ENCODE peak calls at places on chromosomes 3 and 15, in five cellular contexts. H is astrocyte; O is RWPE1; E is CD4-positive, alpha-beta T cell; C is right atrium auricular region. A is an unnamed sample.

GRCh38 chr3:138197058-138197457 is 10.0 kb downstream of the ARMC8 start:
- DNase-seq in H (peak; percentile 17), O (peak; percentile 13), E (no peak), C (no peak), A (no peak)

GRCh38 chr3:138593488-138594149 is 441 bp downstream of the CEP70 start:
- DNase-seq in H (no peak), O (peak; percentile 39), E (no peak), C (no peak), A (no peak)

GRCh38 chr3:134078169-134078821 is 48.6 kb upstream of the SLCO2A1 start:
- DNase-seq in H (no peak), O (no peak), E (no peak), C (no peak), A (no peak)

GRCh38 chr15:74422723-74423442 is 10.9 kb downstream of the SEMA7A start:
- DNase-seq in H (peak; percentile 61), O (peak; percentile 92), E (no peak), C (no peak), A (peak; percentile 65)

GRCh38 chr3:185693985-185694675 is 108.0 kb downstream of the SENP2 start:
- DNase-seq in H (peak; percentile 40), O (no peak), E (no peak), C (no peak), A (no peak)

GRCh38 chr3:159766563-159767185 is 222.0 kb upstream of the IL12A start:
- DNase-seq in H (no peak), O (no peak), E (no peak), C (no peak), A (peak; percentile 14)

GRCh38 chr3:72161870-72162617 is 377.1 kb upstream of the PROK2 start:
- DNase-seq in H (peak; percentile 40), O (peak; percentile 81), E (no peak), C (no peak), A (peak; percentile 17)

GRCh38 chr15:94526071-94526689 is 294.8 kb downstream of the MCTP2 start:
- DNase-seq in H (no peak), O (peak; percentile 9), E (no peak), C (no peak), A (no peak)

GRCh38 chr3:74739242-74739641 is 124.8 kb upstream of the CNTN3 start:
- DNase-seq in H (no peak), O (no peak), E (no peak), C (no peak), A (no peak)

GRCh38 chr15:75063338-75063737 is 39.9 kb downstream of the PPCDC start:
- DNase-seq in H (peak; percentile 74), O (no peak), E (no peak), C (peak; percentile 34), A (no peak)

GRCh38 chr15:32132850-32133249 is 102.5 kb downstream of the CHRNA7 start:
- DNase-seq in H (no peak), O (no peak), E (no peak), C (no peak), A (no peak)

GRCh38 chr3:156818890-156819289 is 7.3 kb upstream of the LEKR1 start:
- DNase-seq in H (peak; percentile 91), O (peak; percentile 82), E (no peak), C (no peak), A (no peak)

GRCh38 chr3:129486057-129487035 is 42.1 kb upstream of the RHO start:
- DNase-seq in H (peak; percentile 79), O (no peak), E (no peak), C (no peak), A (no peak)

GRCh38 chr3:133574260-133574881 is 885 bp downstream of the CDV3 start:
- DNase-seq in H (peak; percentile 72), O (peak; percentile 53), E (peak; percentile 65), C (peak; percentile 72), A (no peak)

GRCh38 chr3:185460719-185461350 is 38.0 kb downstream of the TMEM41A start:
- DNase-seq in H (peak; percentile 5), O (peak; percentile 45), E (no peak), C (no peak), A (no peak)

GRCh38 chr3:27166888-27167287 is 202.3 kb downstream of the NEK10 start:
- DNase-seq in H (peak; percentile 98), O (peak; percentile 6), E (no peak), C (no peak), A (no peak)

GRCh38 chr3:28104896-28105554 is 136.4 kb upstream of the CMC1 start:
- DNase-seq in H (no peak), O (no peak), E (no peak), C (no peak), A (no peak)

GRCh38 chr3:51773529-51773928 is 5.5 kb downstream of the IQCF6 start:
- DNase-seq in H (no peak), O (no peak), E (no peak), C (no peak), A (no peak)

GRCh38 chr3:12423918-12424634 is 60.2 kb upstream of the TSEN2 start:
- DNase-seq in H (peak; percentile 66), O (no peak), E (no peak), C (no peak), A (no peak)

GRCh38 chr3:66379565-66379964 is 121.3 kb downstream of the LRIG1 start:
- DNase-seq in H (no peak), O (no peak), E (no peak), C (no peak), A (no peak)

GRCh38 chr3:142976621-142977398 is 13.3 kb upstream of the PAQR9 start:
- DNase-seq in H (peak; percentile 94), O (peak; percentile 85), E (no peak), C (peak; percentile 90), A (no peak)

GRCh38 chr3:23422511-23422851 is 219.4 kb downstream of the UBE2E2 start:
- DNase-seq in H (no peak), O (no peak), E (no peak), C (no peak), A (no peak)

GRCh38 chr3:129525341-129525968 is 3.0 kb upstream of the RHO start:
- DNase-seq in H (peak; percentile 30), O (no peak), E (no peak), C (no peak), A (no peak)

GRCh38 chr3:147393261-147393964 is 12.9 kb downstream of the ZIC4 start:
- DNase-seq in H (no peak), O (no peak), E (no peak), C (no peak), A (no peak)

GRCh38 chr15:49877117-49877860 is 241.7 kb downstream of the ATP8B4 start:
- DNase-seq in H (no peak), O (no peak), E (no peak), C (no peak), A (no peak)

GRCh38 chr3:42780892-42781700 is 8.0 kb upstream of the CCDC13 start:
- DNase-seq in H (peak; percentile 39), O (peak; percentile 52), E (no peak), C (peak; percentile 26), A (no peak)

GRCh38 chr15:63465104-63465503 is 39.3 kb upstream of the USP3 start:
- DNase-seq in H (peak; percentile 71), O (peak; percentile 55), E (no peak), C (no peak), A (no peak)

GRCh38 chr15:93467327-93467726 is 378.3 kb upstream of the RGMA start:
- DNase-seq in H (peak; percentile 58), O (no peak), E (no peak), C (peak; percentile 83), A (no peak)

DNA sequence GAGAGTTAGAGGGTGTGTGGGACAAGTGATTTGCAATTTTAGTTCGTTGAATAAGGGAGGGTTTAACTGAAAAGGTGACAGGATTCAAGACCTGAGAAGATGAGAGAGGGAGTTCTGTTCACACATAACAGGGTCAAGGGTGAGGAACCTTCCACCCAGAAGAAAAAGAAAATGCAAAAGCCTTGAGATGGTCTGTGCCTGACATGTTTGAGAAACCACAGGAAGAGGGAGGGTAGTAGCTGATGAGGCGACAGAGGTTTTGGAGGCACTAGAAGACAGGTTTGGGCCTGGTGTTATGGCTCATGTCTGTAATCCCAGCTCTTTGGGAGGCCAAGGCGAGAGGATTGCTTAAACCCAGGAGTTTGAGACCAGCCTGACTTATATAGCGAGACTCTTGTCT is 616 bp upstream of the SLC25A20 start:
- DNase-seq in H (no peak), O (no peak), E (no peak), C (no peak), A (no peak)
- H3K27ac ChIP-seq in H (no peak overlapping the region), O (peak overlapping the region; percentile 79), E (peak overlapping the region; percentile 71), C (peak overlapping the region; percentile 84), A (no peak overlapping the region)

GRCh38 chr15:77496710-77497107 is 76.0 kb downstream of the HMG20A start:
- DNase-seq in H (peak; percentile 94), O (peak; percentile 89), E (peak; percentile 76), C (peak; percentile 94), A (peak; percentile 66)
- H3K27ac ChIP-seq in H (peak overlapping the region; percentile 68), O (peak overlapping the region; percentile 97), E (no peak overlapping the region), C (peak overlapping the region; percentile 79), A (peak overlapping the region; percentile 96)

DNA sequence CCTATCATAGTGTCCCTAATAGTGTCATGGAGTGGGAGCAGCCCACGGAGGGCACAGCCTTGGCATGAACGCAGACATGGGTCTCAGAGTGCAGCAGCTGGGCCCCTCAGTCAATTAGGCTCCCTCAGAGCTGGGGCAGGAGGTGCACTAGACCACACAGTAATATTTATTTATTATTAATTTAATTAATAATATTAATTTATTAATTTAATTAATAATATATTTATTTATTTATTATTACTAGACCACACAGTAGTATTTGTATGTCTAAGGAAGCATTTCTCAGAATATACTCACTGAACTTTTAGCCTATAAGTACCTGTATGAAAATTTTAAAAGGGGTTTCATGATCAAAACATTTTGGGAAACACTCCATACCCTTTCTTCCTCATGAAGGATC is 5.3 kb downstream of the CCR5AS start:
- DNase-seq in H (no peak), O (no peak), E (no peak), C (no peak), A (no peak)
- H3K27ac ChIP-seq in H (no peak overlapping the region), O (no peak overlapping the region), E (no peak overlapping the region), C (no peak overlapping the region), A (no peak overlapping the region)

GRCh38 chr3:9301091-9301490 is 51.6 kb upstream of the SRGAP3 start:
- DNase-seq in H (no peak), O (no peak), E (no peak), C (no peak), A (no peak)
- H3K27ac ChIP-seq in H (no peak overlapping the region), O (no peak overlapping the region), E (no peak overlapping the region), C (no peak overlapping the region), A (no peak overlapping the region)

DNA sequence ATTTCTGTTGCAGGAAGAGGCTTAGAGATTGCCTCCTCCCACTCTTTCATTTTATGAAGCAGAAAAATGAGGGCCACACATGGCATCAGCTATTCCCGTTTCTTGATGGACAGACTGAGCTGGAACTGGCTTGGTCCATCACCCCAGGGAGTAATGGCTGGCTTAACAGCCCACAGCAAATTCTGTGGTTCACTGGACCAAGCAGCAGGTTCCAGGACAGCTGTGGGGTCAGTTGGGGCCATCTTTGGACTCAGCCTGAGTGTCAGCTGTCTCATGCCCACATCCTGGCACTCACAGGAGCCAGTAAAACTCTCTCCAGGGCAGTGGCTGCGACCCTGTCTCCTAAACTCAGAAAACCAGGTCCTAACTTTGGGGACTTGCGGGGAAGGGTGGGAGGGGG is 36.5 kb downstream of the ZDHHC19 start:
- DNase-seq in H (no peak), O (no peak), E (no peak), C (no peak), A (no peak)
- H3K27ac ChIP-seq in H (no peak overlapping the region), O (no peak overlapping the region), E (no peak overlapping the region), C (no peak overlapping the region), A (no peak overlapping the region)

DNA sequence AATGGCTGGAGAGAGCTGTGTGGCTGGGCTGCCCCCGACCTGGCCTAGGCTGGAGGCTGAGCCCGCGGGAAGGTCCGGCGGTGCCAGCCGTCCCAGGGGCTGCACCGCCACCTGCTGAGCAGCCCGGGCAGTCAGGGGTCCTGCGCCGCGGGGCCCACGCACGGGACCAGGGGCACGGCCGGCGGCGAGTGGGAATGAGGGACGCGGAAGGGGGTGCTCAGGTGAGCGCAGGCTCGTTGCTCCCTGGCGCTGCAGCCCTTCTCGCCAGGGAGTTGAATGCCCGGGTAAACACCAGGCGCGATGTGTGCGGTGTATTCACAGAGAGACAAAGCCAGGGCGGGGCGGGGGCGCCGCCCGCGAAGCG is 666 bp upstream of the SEMA3F start:
- DNase-seq in H (no peak), O (no peak), E (no peak), C (no peak), A (no peak)
- H3K27ac ChIP-seq in H (no peak overlapping the region), O (peak overlapping the region; percentile 99), E (no peak overlapping the region), C (no peak overlapping the region), A (no peak overlapping the region)

A was measured in substantia nigra.